ENCODE peak calls at places on chromosomes 4 and X, in ten cellular contexts. O is fibroblast of lung, V is tibial nerve, C is cardiac muscle cell, S is body of pancreas, N is testis, K is GM23338, J is mucosa of descending colon, E is thoracic aorta, D is upper lobe of right lung. Q is an unnamed sample. For H3K36me3, the result is how much of the 10 kb centered on the place peaks cover.

GRCh38 chrX:40411350-40412111 is 169.2 kb upstream of the ATP6AP2 start:
- DNase-seq in O (no peak), V (no peak), C (no peak), S (no peak), N (no peak), K (peak), J (no peak), E (no peak), D (no peak), Q (no peak)

GRCh38 chr4:26896636-26897035 is 36.0 kb downstream of the STIM2 start:
- DNase-seq in O (peak), V (no peak), C (no peak), S (no peak), N (no peak), K (no peak), J (no peak), E (no peak), D (no peak), Q (no peak)

GRCh38 chr4:121154103-121154515 is 10.0 kb downstream of the TNIP3 start:
- DNase-seq in O (no peak), V (no peak), C (no peak), S (no peak), N (no peak), K (no peak), J (no peak), E (no peak), D (no peak), Q (no peak)

GRCh38 chr4:87911252-87911774 is 64.2 kb upstream of the SPP1 start:
- DNase-seq in O (no peak), V (no peak), C (peak), S (no peak), N (no peak), K (no peak), J (no peak), E (no peak), D (no peak), Q (no peak)

GRCh38 chr4:23822181-23822580 is 67.7 kb downstream of the PPARGC1A start:
- DNase-seq in O (no peak), V (no peak), C (no peak), S (no peak), N (no peak), K (peak), J (no peak), E (no peak), D (no peak), Q (no peak)

GRCh38 chrX:149259241-149259640 is 245.9 kb downstream of the IDS start:
- DNase-seq in O (peak), V (no peak), C (no peak), S (no peak), N (no peak), K (no peak), J (no peak), E (no peak), D (no peak), Q (no peak)

GRCh38 chr4:84907145-84907544 is 59.3 kb downstream of the WDFY3 start:
- DNase-seq in O (no peak), V (no peak), C (no peak), S (no peak), N (no peak), K (no peak), J (no peak), E (no peak), D (no peak), Q (no peak)

GRCh38 chr4:1469596-1470392 is 63.6 kb upstream of the NKX1-1 start:
- DNase-seq in O (no peak), V (no peak), C (no peak), S (no peak), N (peak), K (no peak), J (peak), E (no peak), D (no peak), Q (peak)

GRCh38 chrX:20265726-20266681 is 705 bp downstream of the RPS6KA3 start:
- DNase-seq in O (peak), V (no peak), C (peak), S (peak), N (peak), K (peak), J (peak), E (no peak), D (peak), Q (peak)

GRCh38 chrX:124388562-124388961 is 42.2 kb downstream of the SH2D1A start:
- DNase-seq in O (peak), V (no peak), C (peak), S (peak), N (peak), K (peak), J (no peak), E (no peak), D (peak), Q (peak)

GRCh38 chr4:101127176-101127790 is 220.0 kb downstream of the PPP3CA start:
- DNase-seq in O (peak), V (no peak), C (no peak), S (no peak), N (no peak), K (no peak), J (no peak), E (no peak), D (no peak), Q (no peak)

GRCh38 chrX:131763674-131764073 is 219.8 kb downstream of the OR13H1 start:
- DNase-seq in O (peak), V (no peak), C (no peak), S (no peak), N (no peak), K (no peak), J (no peak), E (no peak), D (no peak), Q (no peak)

GRCh38 chrX:110462957-110463356 is 104.3 kb downstream of the RTL9 start:
- DNase-seq in O (no peak), V (no peak), C (no peak), S (no peak), N (no peak), K (peak), J (no peak), E (no peak), D (no peak), Q (no peak)

GRCh38 chrX:146041741-146042140 is 224.1 kb downstream of the SLITRK2 start:
- DNase-seq in O (no peak), V (no peak), C (no peak), S (no peak), N (no peak), K (no peak), J (no peak), E (no peak), D (no peak), Q (no peak)

GRCh38 chrX:21800344-21800770 is 39.1 kb upstream of the MBTPS2 start:
- DNase-seq in O (peak), V (no peak), C (no peak), S (no peak), N (no peak), K (no peak), J (no peak), E (no peak), D (no peak), Q (no peak)

GRCh38 chr4:86670739-86671138 is 76.6 kb downstream of the PTPN13 start:
- DNase-seq in O (peak), V (no peak), C (no peak), S (no peak), N (no peak), K (no peak), J (no peak), E (no peak), D (no peak), Q (no peak)

GRCh38 chr4:28842271-28842670 is 1877.9 kb upstream of the PCDH7 start:
- DNase-seq in O (no peak), V (no peak), C (no peak), S (no peak), N (no peak), K (no peak), J (no peak), E (no peak), D (no peak), Q (no peak)

GRCh38 chrX:40097492-40098263 is at the start of gene BCOR:
- DNase-seq in O (peak), V (no peak), C (peak), S (peak), N (peak), K (peak), J (peak), E (no peak), D (peak), Q (peak)

GRCh38 chr4:173167793-173168395 is 717 bp upstream of the GALNT7 start:
- DNase-seq in O (peak), V (no peak), C (peak), S (peak), N (peak), K (peak), J (peak), E (no peak), D (peak), Q (peak)

GRCh38 chr4:107794001-107794400 is 30.7 kb upstream of the SGMS2 start:
- DNase-seq in O (no peak), V (no peak), C (no peak), S (no peak), N (no peak), K (peak), J (no peak), E (no peak), D (no peak), Q (no peak)

GRCh38 chr4:181939199-181939945 is 303.8 kb upstream of the TENM3 start:
- DNase-seq in O (peak), V (no peak), C (no peak), S (no peak), N (no peak), K (peak), J (no peak), E (no peak), D (no peak), Q (no peak)

GRCh38 chr4:16264798-16265197 is 38.5 kb upstream of the TAPT1 start:
- DNase-seq in O (peak), V (no peak), C (peak), S (no peak), N (no peak), K (peak), J (no peak), E (no peak), D (no peak), Q (no peak)

GRCh38 chrX:3663576-3664290 is 49.7 kb downstream of the PRKX start:
- DNase-seq in O (no peak), V (no peak), C (no peak), S (no peak), N (no peak), K (no peak), J (no peak), E (no peak), D (peak), Q (peak)

GRCh38 chr4:138977525-138977924 is 38.1 kb upstream of the NOCT start:
- DNase-seq in O (no peak), V (no peak), C (no peak), S (no peak), N (no peak), K (peak), J (no peak), E (no peak), D (no peak), Q (no peak)

DNA sequence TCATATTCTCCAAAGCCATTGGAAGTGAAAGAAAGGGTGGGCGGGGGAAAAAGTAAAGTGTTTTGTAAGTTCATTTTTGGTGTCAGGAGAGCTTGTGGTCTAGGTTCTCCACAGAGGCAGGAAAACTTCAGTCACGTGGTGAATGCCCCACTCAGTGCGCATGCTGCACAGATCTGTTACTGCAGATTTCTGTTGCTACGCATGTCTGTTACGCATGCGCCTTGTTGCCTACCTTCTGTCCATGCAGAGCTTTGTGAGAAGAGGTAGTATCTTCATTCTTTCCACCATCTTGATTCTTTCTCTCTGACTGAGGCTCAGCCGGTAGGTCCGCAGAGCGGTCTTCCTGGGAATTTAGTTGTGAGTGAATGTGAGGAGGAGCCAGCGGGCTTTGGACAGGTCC is 15.1 kb upstream of the PAGE3 start:
- DNase-seq in O (no peak), V (no peak), C (no peak), S (no peak), N (peak), K (no peak), J (no peak), E (no peak), D (no peak), Q (no peak)
- TF ChIP-seq CTCF in O (no peak), V (no peak), C (no peak), S (no peak), N (no peak), K (no peak), J (no peak), E (no peak), D (no peak), Q (no peak)

DNA sequence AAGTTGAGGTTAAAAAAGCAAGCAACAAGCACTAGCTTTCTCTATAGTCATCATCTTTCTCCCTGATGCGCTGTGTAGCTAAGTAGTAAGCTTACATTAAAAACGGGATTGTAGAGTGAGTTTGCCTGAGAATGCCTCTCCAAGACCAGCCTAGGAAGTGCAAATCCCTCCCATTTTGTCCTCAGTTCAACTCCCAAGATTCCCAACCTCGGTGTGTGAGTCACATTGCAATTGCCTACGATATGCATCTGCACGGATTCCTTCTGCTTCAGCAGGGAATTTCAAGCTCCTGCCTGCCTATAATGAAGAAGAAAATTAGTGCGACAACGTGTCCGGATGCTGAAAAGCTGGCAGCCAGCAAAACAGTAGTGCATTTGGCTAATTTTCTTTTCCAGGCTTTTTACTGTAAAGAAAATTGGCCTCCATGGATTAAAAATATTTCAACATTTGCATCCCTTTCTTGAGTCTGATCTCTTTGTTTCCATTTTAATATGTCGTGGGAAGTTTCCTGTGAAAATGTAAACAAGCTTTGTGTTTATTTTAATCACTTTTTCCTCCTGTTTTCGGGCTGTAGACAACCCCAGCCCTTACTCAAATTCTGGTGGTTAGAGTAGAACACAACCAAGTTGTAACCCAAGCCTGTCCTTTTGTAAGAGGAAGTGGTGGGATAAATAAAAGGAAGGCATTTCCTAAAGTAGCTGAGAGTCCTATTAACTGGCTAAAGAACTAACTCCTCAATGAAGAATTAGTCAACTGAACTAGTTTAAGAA is 58.4 kb upstream of the TET2 start:
- DNase-seq in O (peak), V (no peak), C (no peak), S (no peak), N (no peak), K (peak), J (no peak), E (no peak), D (no peak), Q (no peak)
- H3K4me3 ChIP-seq in O (peak), V (peak), C (no peak), S (no peak), N (no peak), K (peak), J (no peak), E (peak), D (no peak), Q (peak)

GRCh38 chrX:332496-332860 is 13.9 kb upstream of the GTPBP6 start:
- DNase-seq in O (no peak), V (no peak), C (no peak), S (no peak), N (no peak), K (no peak), J (peak), E (no peak), D (peak), Q (peak)
- H3K36me3 ChIP-seq in O (under half), V (under half), C (under half), S (under half), N (under half), K (under half), J (under half), E (under half), D (under half), Q (under half)

GRCh38 chrX:39065051-39065871 is 264.0 kb downstream of the MID1IP1 start:
- DNase-seq in O (no peak), V (no peak), C (peak), S (no peak), N (no peak), K (peak), J (no peak), E (no peak), D (no peak), Q (no peak)
- TF ChIP-seq CTCF in O (no peak), V (no peak), C (no peak), S (no peak), N (no peak), K (no peak), J (no peak), E (no peak), D (no peak), Q (no peak)

GRCh38 chr4:151049430-151049884 is 34.4 kb upstream of the LRBA start:
- DNase-seq in O (no peak), V (no peak), C (no peak), S (no peak), N (peak), K (peak), J (no peak), E (no peak), D (no peak), Q (no peak)

GRCh38 chr4:151045907-151046306 is 30.8 kb upstream of the LRBA start:
- DNase-seq in O (no peak), V (no peak), C (peak), S (no peak), N (no peak), K (peak), J (no peak), E (no peak), D (no peak), Q (no peak)

GRCh38 chr4:151046609-151047008 is 31.5 kb upstream of the LRBA start:
- DNase-seq in O (no peak), V (no peak), C (no peak), S (no peak), N (no peak), K (no peak), J (no peak), E (no peak), D (no peak), Q (no peak)

GRCh38 chr4:151052785-151053184 is 37.7 kb upstream of the LRBA start:
- DNase-seq in O (no peak), V (no peak), C (no peak), S (no peak), N (no peak), K (no peak), J (no peak), E (no peak), D (no peak), Q (no peak)

DNA sequence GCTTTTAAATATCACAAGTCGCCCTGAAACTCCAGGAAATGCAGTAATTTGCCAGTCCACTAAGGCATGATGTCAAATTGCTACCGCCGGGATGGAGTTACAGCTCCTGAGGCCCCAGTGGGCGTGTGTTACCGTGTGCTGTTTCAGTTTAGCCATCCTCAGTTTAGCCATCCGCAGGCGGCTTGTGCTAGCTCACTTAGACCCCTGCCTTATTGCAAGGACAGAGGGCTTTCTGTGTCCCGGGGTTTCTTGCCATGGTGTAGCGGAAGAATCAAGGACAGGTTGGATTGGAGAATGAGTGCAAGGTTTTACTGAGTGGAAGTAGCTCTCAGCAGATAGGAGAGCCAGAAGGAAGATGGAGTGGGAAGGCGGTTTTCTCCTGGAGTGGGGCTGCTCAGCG is 33.8 kb upstream of the LRBA start:
- DNase-seq in O (no peak), V (no peak), C (no peak), S (no peak), N (peak), K (peak), J (no peak), E (no peak), D (no peak), Q (no peak)
- H3K4me3 ChIP-seq in O (no peak), V (no peak), C (no peak), S (no peak), N (peak), K (peak), J (no peak), E (no peak), D (no peak), Q (no peak)

Q was measured in lower lobe of right lung.